ENCODE peak calls at places on chromosomes 16 and 17, in four cellular contexts. One of them, this sample, is unnamed.

GRCh38 chr16:53900678-53901077 is 196.7 kb downstream of the FTO start:
- DNase-seq in HT-29: no peak
- DNase-seq in nucleus accumbens: no peak
- DNase-seq in C1 segment of cervical spinal cord: no peak
- DNase-seq in this sample: no peak

GRCh38 chr17:39926588-39927100 is 757 bp downstream of the ORMDL3 start:
- DNase-seq in HT-29: peak
- DNase-seq in nucleus accumbens: no peak
- DNase-seq in C1 segment of cervical spinal cord: no peak
- DNase-seq in this sample: peak

GRCh38 chr17:29933379-29933778 is 3.4 kb upstream of the SSH2 start:
- DNase-seq in HT-29: peak
- DNase-seq in nucleus accumbens: no peak
- DNase-seq in C1 segment of cervical spinal cord: no peak
- DNase-seq in this sample: no peak

GRCh38 chr17:80922580-80923160 is 69.0 kb upstream of the CHMP6 start:
- DNase-seq in HT-29: no peak
- DNase-seq in nucleus accumbens: no peak
- DNase-seq in C1 segment of cervical spinal cord: no peak
- DNase-seq in this sample: peak

GRCh38 chr17:49552070-49552751 is 23.5 kb upstream of the NXPH3 start:
- DNase-seq in HT-29: no peak
- DNase-seq in nucleus accumbens: no peak
- DNase-seq in C1 segment of cervical spinal cord: no peak
- DNase-seq in this sample: no peak

GRCh38 chr17:77366558-77367245 is 225.9 kb downstream of the SEC14L1 start:
- DNase-seq in HT-29: no peak
- DNase-seq in nucleus accumbens: no peak
- DNase-seq in C1 segment of cervical spinal cord: no peak
- DNase-seq in this sample: peak

GRCh38 chr16:22075043-22075757 is 17.1 kb upstream of the VWA3A start:
- DNase-seq in HT-29: no peak
- DNase-seq in nucleus accumbens: no peak
- DNase-seq in C1 segment of cervical spinal cord: no peak
- DNase-seq in this sample: no peak

GRCh38 chr17:46072998-46073397 is 73.9 kb downstream of the STH start:
- DNase-seq in HT-29: no peak
- DNase-seq in nucleus accumbens: no peak
- DNase-seq in C1 segment of cervical spinal cord: no peak
- DNase-seq in this sample: no peak

GRCh38 chr17:40062347-40063033 is at the start of gene THRA:
- DNase-seq in HT-29: peak
- DNase-seq in nucleus accumbens: peak
- DNase-seq in C1 segment of cervical spinal cord: peak
- DNase-seq in this sample: peak

GRCh38 chr17:78407387-78407990 is 29.0 kb downstream of the PGS1 start:
- DNase-seq in HT-29: no peak
- DNase-seq in nucleus accumbens: no peak
- DNase-seq in C1 segment of cervical spinal cord: no peak
- DNase-seq in this sample: no peak